ENCODE peak calls at places on chromosomes 1 and 21, in six cellular contexts. T is A549, J is heart left ventricle, A is Peyer's patch, C is cardiac fibroblast, U is ovary. Z is an unnamed sample.

GRCh38 chr21:38793926-38794713 is 11.6 kb upstream of the ETS2 start:
- DNase-seq in U (no peak), J (no peak), A (no peak), C (no peak), T (no peak), Z (no peak)

GRCh38 chr21:37017951-37018679 is 11.6 kb downstream of the RIPPLY3 start:
- DNase-seq in T (no peak), C (no peak), U (no peak), A (no peak), J (no peak), Z (no peak)

GRCh38 chr1:201254625-201255469 is 28.5 kb upstream of the PKP1 start:
- DNase-seq in A (peak; percentile 82), C (peak; percentile 45), J (peak; percentile 44), T (peak; percentile 89), U (peak; percentile 51), Z (no peak)

GRCh38 chr21:42236693-42237092 is 17.8 kb downstream of the ABCG1 start:
- DNase-seq in J (no peak), U (no peak), A (no peak), C (no peak), T (no peak), Z (no peak)

GRCh38 chr1:109739738-109740614 is 862 bp downstream of the GSTM3 start:
- DNase-seq in U (peak; percentile 93), J (peak; percentile 77), C (peak; percentile 73), A (peak; percentile 87), T (peak; percentile 56), Z (peak; percentile 48)

GRCh38 chr1:56864430-56864829 is 9.8 kb downstream of the C8A start:
- DNase-seq in T (no peak), A (no peak), J (no peak), C (no peak), U (no peak), Z (no peak)

GRCh38 chr1:56170784-56171320 is 408.5 kb downstream of the PLPP3 start:
- DNase-seq in A (no peak), T (no peak), J (no peak), U (no peak), C (no peak), Z (no peak)

GRCh38 chr21:37917612-37918011 is 1.4 kb upstream of the KCNJ6 start:
- DNase-seq in C (peak; percentile 44), J (no peak), A (no peak), T (no peak), U (no peak), Z (peak; percentile 22)

GRCh38 chr1:91791103-91791502 is 94.8 kb downstream of the TGFBR3 start:
- DNase-seq in A (no peak), T (no peak), J (no peak), U (no peak), C (no peak), Z (no peak)

GRCh38 chr1:84225636-84226035 is 75.9 kb upstream of the SAMD13 start:
- DNase-seq in U (no peak), A (no peak), J (no peak), C (peak; percentile 32), T (no peak), Z (no peak)

GRCh38 chr1:35591211-35591610 is 18.1 kb downstream of the TFAP2E start:
- DNase-seq in J (no peak), U (no peak), T (no peak), C (no peak), A (no peak), Z (no peak)

GRCh38 chr1:76314730-76315129 is 240.2 kb downstream of the ST6GALNAC3 start:
- DNase-seq in J (no peak), T (no peak), A (no peak), C (no peak), U (no peak), Z (no peak)

GRCh38 chr1:54480201-54480848 is 67.7 kb upstream of the ACOT11 start:
- DNase-seq in J (no peak), U (no peak), C (no peak), A (no peak), T (no peak), Z (no peak)

GRCh38 chr1:16082283-16083038 is 9.0 kb upstream of the FAM131C start:
- DNase-seq in A (peak; percentile 80), C (peak; percentile 71), U (peak; percentile 66), J (peak; percentile 64), T (peak; percentile 65), Z (peak; percentile 49)

GRCh38 chr1:30881266-30882181 is 27.0 kb downstream of the SDC3 start:
- DNase-seq in C (no peak), J (no peak), A (no peak), T (no peak), U (no peak), Z (no peak)

GRCh38 chr1:155514582-155515187 is 47.9 kb downstream of the ASH1L start:
- DNase-seq in T (no peak), C (peak; percentile 35), U (no peak), A (no peak), J (no peak), Z (no peak)

GRCh38 chr1:184915463-184916080 is 58.7 kb downstream of the NIBAN1 start:
- DNase-seq in T (no peak), C (peak; percentile 42), U (no peak), J (no peak), A (no peak), Z (peak; percentile 24)

GRCh38 chr21:33362044-33362555 is 37.3 kb downstream of the IFNAR1 start:
- DNase-seq in A (no peak), C (no peak), T (no peak), J (no peak), U (no peak), Z (no peak)

GRCh38 chr1:201732351-201732750 is 96.6 kb upstream of the IPO9 start:
- DNase-seq in A (no peak), U (no peak), T (no peak), C (peak; percentile 72), J (no peak), Z (peak; percentile 59)

GRCh38 chr21:42248241-42248640 is 29.3 kb downstream of the ABCG1 start:
- DNase-seq in A (no peak), J (peak; percentile 15), C (no peak), T (no peak), U (no peak), Z (no peak)

GRCh38 chr1:29478046-29478791 is 241.9 kb downstream of the PTPRU start:
- DNase-seq in C (no peak), T (no peak), A (no peak), U (no peak), J (no peak), Z (no peak)

GRCh38 chr1:95916616-95917015 is 682.6 kb downstream of the RWDD3 start:
- DNase-seq in J (no peak), C (peak; percentile 37), T (no peak), U (no peak), A (no peak), Z (peak; percentile 13)

GRCh38 chr1:206963119-206963712 is 7.0 kb downstream of the FCAMR start:
- DNase-seq in T (no peak), U (no peak), J (no peak), C (no peak), A (no peak), Z (peak; percentile 24)

GRCh38 chr1:206961668-206962067 is 8.6 kb downstream of the FCAMR start:
- DNase-seq in T (no peak), J (no peak), U (no peak), C (no peak), A (no peak), Z (no peak)

GRCh38 chr1:206962269-206962668 is 8.0 kb downstream of the FCAMR start:
- DNase-seq in U (no peak), J (no peak), C (no peak), T (no peak), A (no peak), Z (no peak)

GRCh38 chr1:206958154-206958553 is 11.9 kb upstream of the PIGR start:
- DNase-seq in J (no peak), T (no peak), C (no peak), A (no peak), U (no peak), Z (no peak)

GRCh38 chr1:206960676-206961386 is 9.4 kb downstream of the FCAMR start:
- DNase-seq in A (no peak), J (no peak), U (no peak), C (no peak), T (no peak), Z (no peak)
- TF ChIP-seq CTCF in A (no peak), J (no peak), U (no peak), C (no peak), T (no peak), Z (no peak)

GRCh38 chr1:179742717-179743678 is at the start of gene FAM163A:
- DNase-seq in U (no peak), A (no peak), J (no peak), T (peak; percentile 15), C (no peak), Z (no peak)
- H3K4me3 ChIP-seq in U (peak within 1 kb of the TSS; percentile 16), A (peak within 1 kb of the TSS; percentile 47), J (peak within 1 kb of the TSS; percentile 52), T (peak within 1 kb of the TSS; percentile 47), C (no peak within 1 kb of the TSS), Z (no peak within 1 kb of the TSS)

DNA sequence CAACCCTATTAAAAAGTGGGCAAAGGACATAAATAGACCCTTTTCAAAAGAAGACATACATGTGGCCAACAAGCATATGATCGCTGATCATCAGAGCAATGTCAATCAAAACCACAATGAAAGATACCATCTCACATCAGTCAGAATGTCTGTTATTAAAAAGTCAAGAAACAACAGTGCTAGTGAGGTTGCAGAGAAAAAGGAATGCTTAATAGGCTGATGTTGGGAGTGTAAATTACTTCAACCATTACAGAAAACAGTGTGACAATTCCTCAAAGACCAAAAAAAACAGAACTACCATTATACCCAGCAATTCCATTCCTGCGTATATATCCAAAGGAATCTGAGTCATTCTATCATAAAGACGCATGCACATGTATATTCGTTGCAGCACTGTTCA is 13.2 kb downstream of the USH2A start:
- DNase-seq in T (no peak), A (no peak), U (no peak), J (no peak), C (no peak), Z (no peak)
- TF ChIP-seq CTCF in T (no peak), A (no peak), U (no peak), J (no peak), C (no peak), Z (no peak)

GRCh38 chr1:47894718-47895393 is 102.3 kb downstream of the TRABD2B start:
- DNase-seq in C (peak; percentile 10), A (peak; percentile 83), U (no peak), J (no peak), T (peak; percentile 28), Z (peak; percentile 36)
- H3K4me3 ChIP-seq in C (no peak overlapping the region), A (no peak overlapping the region), U (no peak overlapping the region), J (no peak overlapping the region), T (no peak overlapping the region), Z (no peak overlapping the region)

DNA sequence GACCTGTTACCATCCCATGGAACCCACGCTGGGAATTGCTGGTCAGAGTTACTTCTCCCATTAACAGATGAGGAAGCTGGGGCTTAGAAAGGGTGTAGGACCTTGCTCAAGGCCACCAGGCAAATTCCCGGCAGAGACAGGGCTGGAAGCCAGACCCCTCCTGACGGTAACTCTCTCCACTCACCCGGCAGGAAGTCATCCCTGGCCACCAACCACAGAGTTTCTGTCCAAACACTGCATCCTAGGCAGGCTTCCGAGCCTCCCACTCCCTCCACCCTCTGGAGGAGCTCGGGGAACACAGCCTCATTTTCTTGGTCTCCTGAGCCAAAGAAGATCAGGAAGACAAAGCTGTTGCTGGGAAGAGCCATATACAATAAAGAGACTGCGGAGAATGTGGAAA is 25.0 kb upstream of the ZNF436 start:
- DNase-seq in J (peak; percentile 88), T (no peak), U (peak; percentile 93), A (peak; percentile 60), C (peak; percentile 95), Z (peak; percentile 96)
- TF ChIP-seq CTCF in J (no peak), T (no peak), U (no peak), A (no peak), C (peak; percentile 9), Z (peak; percentile 38)